ENCODE peak calls at places on chromosome 9, in five cellular contexts. One of them, this sample, is unnamed.

GRCh38 chr9:92770005-92770995 is 5.7 kb upstream of the BICD2 start:
- DNase-seq in cardiac fibroblast: peak; percentile 46
- DNase-seq in activated CD4-positive, alpha-beta T cell treated with anti-CD3 and anti-CD28 coated beads, Interleukin-2, amount 50 U/mL, for 1 hour: no peak
- DNase-seq in stomach: no peak
- DNase-seq in pancreas: no peak
- DNase-seq in this sample: peak; percentile 25

GRCh38 chr9:137412431-137412830 is 10.5 kb downstream of the EXD3 start:
- DNase-seq in cardiac fibroblast: peak; percentile 30
- DNase-seq in activated CD4-positive, alpha-beta T cell treated with anti-CD3 and anti-CD28 coated beads, Interleukin-2, amount 50 U/mL, for 1 hour: no peak
- DNase-seq in stomach: no peak
- DNase-seq in pancreas: no peak
- DNase-seq in this sample: peak; percentile 49

GRCh38 chr9:78406146-78406545 is 109.2 kb downstream of the PSAT1 start:
- DNase-seq in cardiac fibroblast: no peak
- DNase-seq in activated CD4-positive, alpha-beta T cell treated with anti-CD3 and anti-CD28 coated beads, Interleukin-2, amount 50 U/mL, for 1 hour: no peak
- DNase-seq in stomach: no peak
- DNase-seq in pancreas: no peak
- DNase-seq in this sample: no peak

GRCh38 chr9:34663296-34663590 is 786 bp upstream of the CCL27 start:
- DNase-seq in cardiac fibroblast: no peak
- DNase-seq in activated CD4-positive, alpha-beta T cell treated with anti-CD3 and anti-CD28 coated beads, Interleukin-2, amount 50 U/mL, for 1 hour: peak; percentile 25
- DNase-seq in stomach: no peak
- DNase-seq in pancreas: no peak
- DNase-seq in this sample: no peak

GRCh38 chr9:98276907-98277469 is 21.5 kb upstream of the TBC1D2 start:
- DNase-seq in cardiac fibroblast: no peak
- DNase-seq in activated CD4-positive, alpha-beta T cell treated with anti-CD3 and anti-CD28 coated beads, Interleukin-2, amount 50 U/mL, for 1 hour: no peak
- DNase-seq in stomach: no peak
- DNase-seq in pancreas: no peak
- DNase-seq in this sample: no peak

GRCh38 chr9:113886471-113886870 is 10.4 kb downstream of the ZNF618 start:
- DNase-seq in cardiac fibroblast: peak; percentile 19
- DNase-seq in activated CD4-positive, alpha-beta T cell treated with anti-CD3 and anti-CD28 coated beads, Interleukin-2, amount 50 U/mL, for 1 hour: no peak
- DNase-seq in stomach: no peak
- DNase-seq in pancreas: no peak
- DNase-seq in this sample: no peak

GRCh38 chr9:23733495-23734078 is 92.5 kb downstream of the ELAVL2 start:
- DNase-seq in cardiac fibroblast: no peak
- DNase-seq in activated CD4-positive, alpha-beta T cell treated with anti-CD3 and anti-CD28 coated beads, Interleukin-2, amount 50 U/mL, for 1 hour: no peak
- DNase-seq in stomach: no peak
- DNase-seq in pancreas: no peak
- DNase-seq in this sample: no peak

GRCh38 chr9:77188242-77188641 is 10.9 kb downstream of the VPS13A start:
- DNase-seq in cardiac fibroblast: no peak
- DNase-seq in activated CD4-positive, alpha-beta T cell treated with anti-CD3 and anti-CD28 coated beads, Interleukin-2, amount 50 U/mL, for 1 hour: no peak
- DNase-seq in stomach: no peak
- DNase-seq in pancreas: no peak
- DNase-seq in this sample: no peak

GRCh38 chr9:133054966-133055365 is 6.8 kb upstream of the CEL start:
- DNase-seq in cardiac fibroblast: peak; percentile 35
- DNase-seq in activated CD4-positive, alpha-beta T cell treated with anti-CD3 and anti-CD28 coated beads, Interleukin-2, amount 50 U/mL, for 1 hour: no peak
- DNase-seq in stomach: no peak
- DNase-seq in pancreas: peak; percentile 86
- DNase-seq in this sample: peak; percentile 19

GRCh38 chr9:70609542-70610286 is 195.3 kb upstream of the KLF9 start:
- DNase-seq in cardiac fibroblast: peak; percentile 91
- DNase-seq in activated CD4-positive, alpha-beta T cell treated with anti-CD3 and anti-CD28 coated beads, Interleukin-2, amount 50 U/mL, for 1 hour: no peak
- DNase-seq in stomach: no peak
- DNase-seq in pancreas: no peak
- DNase-seq in this sample: peak; percentile 99

GRCh38 chr9:36788534-36788933 is 215.8 kb downstream of the MELK start:
- DNase-seq in cardiac fibroblast: no peak
- DNase-seq in activated CD4-positive, alpha-beta T cell treated with anti-CD3 and anti-CD28 coated beads, Interleukin-2, amount 50 U/mL, for 1 hour: no peak
- DNase-seq in stomach: no peak
- DNase-seq in pancreas: no peak
- DNase-seq in this sample: no peak

GRCh38 chr9:69573666-69574456 is 98.3 kb downstream of the APBA1 start:
- DNase-seq in cardiac fibroblast: peak; percentile 67
- DNase-seq in activated CD4-positive, alpha-beta T cell treated with anti-CD3 and anti-CD28 coated beads, Interleukin-2, amount 50 U/mL, for 1 hour: no peak
- DNase-seq in stomach: no peak
- DNase-seq in pancreas: no peak
- DNase-seq in this sample: peak; percentile 20

This sample was measured in fibroblast of mammary gland.